ENCODE peak calls at places on chromosomes 2 and 18, in six cellular contexts. C is HCT116, M is GM23248, S is neural progenitor cell, H is hepatocyte, A is GM23338. E is an unnamed sample. For H3K79me2, the result is how much of the 10 kb centered on the place peaks cover.

GRCh38 chr2:102114290-102114721 is 28.2 kb upstream of the IL1R1 start:
- DNase-seq in C (no peak), A (no peak), M (no peak), S (no peak), H (no peak), E (no peak)

GRCh38 chr2:238162171-238162515 is 3.4 kb downstream of the ERFE start:
- DNase-seq in S (no peak), H (no peak), C (no peak), A (no peak), M (no peak), E (no peak)

GRCh38 chr2:150716186-150716585 is 228.7 kb upstream of the RND3 start:
- DNase-seq in S (no peak), M (peak), H (no peak), C (no peak), A (no peak), E (no peak)

GRCh38 chr2:178413472-178414265 is 37.3 kb downstream of the PRKRA start:
- DNase-seq in A (peak), H (peak), C (peak), M (peak), S (peak), E (peak)

GRCh38 chr18:68262697-68263293 is 452.1 kb downstream of the TMX3 start:
- DNase-seq in A (no peak), M (peak), H (no peak), S (no peak), C (no peak), E (no peak)

GRCh38 chr18:2513616-2514015 is 57.7 kb downstream of the METTL4 start:
- DNase-seq in S (no peak), C (no peak), H (no peak), M (no peak), A (no peak), E (no peak)

GRCh38 chr2:241833101-241833937 is 24.3 kb downstream of the NEU4 start:
- DNase-seq in S (no peak), C (no peak), H (no peak), M (peak), A (no peak), E (no peak)

GRCh38 chr2:202072226-202072625 is 829 bp upstream of the KIAA2012 start:
- DNase-seq in A (peak), S (peak), C (no peak), H (no peak), M (no peak), E (no peak)

GRCh38 chr2:28160986-28161425 is 231.7 kb upstream of the FOSL2 start:
- DNase-seq in A (peak), S (no peak), H (no peak), C (no peak), M (peak), E (no peak)

DNA sequence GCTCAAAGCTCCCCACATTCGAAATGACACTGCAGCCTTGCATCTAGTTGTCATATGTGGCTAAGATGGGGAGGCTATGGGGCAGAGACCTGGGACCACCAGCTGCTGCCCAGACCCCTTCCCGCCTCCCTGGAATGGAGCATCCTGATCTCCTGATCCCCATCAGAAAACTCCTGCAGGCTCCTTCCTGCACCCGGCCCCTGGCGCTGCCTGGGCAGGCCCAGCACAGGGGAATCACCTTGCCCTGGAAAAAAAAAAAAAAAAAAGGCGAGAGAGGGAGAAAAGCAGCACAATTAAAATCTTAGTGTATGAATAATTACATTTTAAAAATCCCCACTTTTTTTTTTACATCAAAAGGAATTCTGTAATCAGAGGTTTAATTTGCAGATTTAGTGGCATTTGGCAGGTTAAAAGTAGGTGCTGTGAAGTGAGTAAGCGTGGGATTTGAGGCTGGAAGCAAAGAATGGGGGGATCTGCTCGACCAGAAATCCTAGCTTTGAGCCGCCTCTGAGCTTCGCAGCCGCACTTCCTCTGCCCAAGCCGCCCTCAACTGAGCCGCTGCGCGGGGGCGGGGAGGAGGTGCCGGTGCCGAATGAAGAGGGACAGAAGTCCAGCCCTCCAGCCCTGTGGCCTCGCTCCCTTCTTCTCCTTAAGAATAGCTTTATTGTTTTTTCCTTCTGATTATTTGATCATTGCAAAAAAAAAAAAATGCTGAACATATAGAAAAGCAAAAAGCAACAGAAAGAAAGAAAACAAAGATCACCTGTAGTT is 30.0 kb downstream of the THNSL2 start:
- DNase-seq in S (peak), M (peak), A (peak), H (peak), C (no peak), E (no peak)
- TF ChIP-seq EZH2 in S (no peak), M (no peak), A (no peak), H (no peak), C (no peak), E (no peak)

GRCh38 chr2:19474128-19474527 is 115.7 kb upstream of the OSR1 start:
- DNase-seq in A (no peak), M (peak), H (peak), C (no peak), S (no peak), E (peak)
- TF ChIP-seq EZH2phosphoT487 in A (no peak), M (no peak), H (no peak), C (no peak), S (no peak), E (no peak)

GRCh38 chr2:25851740-25852503 is 26.4 kb downstream of the ASXL2 start:
- DNase-seq in M (peak), H (peak), C (peak), S (peak), A (peak), E (peak)
- H3K79me2 ChIP-seq in M (half or more), H (half or more), C (half or more), S (half or more), A (half or more), E (half or more)

DNA sequence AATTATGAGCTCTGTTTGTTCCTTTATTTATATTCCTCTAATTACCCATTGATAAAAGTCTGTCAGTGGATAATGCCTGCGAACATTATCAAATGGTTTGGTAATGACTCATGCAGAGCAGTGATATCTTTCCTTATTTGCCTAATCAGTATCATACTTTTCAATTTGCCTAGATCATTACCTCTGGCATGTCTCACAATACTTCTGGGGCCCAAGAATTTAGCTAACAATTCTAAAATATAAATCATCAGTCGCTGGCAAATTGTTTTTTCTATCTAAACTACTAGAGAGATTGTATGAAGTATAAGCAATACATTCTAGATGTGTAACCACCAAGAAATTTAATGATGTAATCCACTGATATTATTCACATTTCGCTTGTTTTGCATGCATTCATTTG is 191.1 kb upstream of the CDH19 start:
- DNase-seq in S (no peak), C (no peak), M (no peak), A (no peak), H (no peak), E (no peak)
- TF ChIP-seq EZH2 in S (no peak), C (no peak), M (no peak), A (no peak), H (no peak), E (no peak)

GRCh38 chr2:129050116-129050515 is 731.4 kb upstream of the HS6ST1 start:
- DNase-seq in A (no peak), C (no peak), H (no peak), S (peak), M (no peak), E (peak)
- TF ChIP-seq EZH2phosphoT487 in A (no peak), C (no peak), H (no peak), S (no peak), M (no peak), E (no peak)

DNA sequence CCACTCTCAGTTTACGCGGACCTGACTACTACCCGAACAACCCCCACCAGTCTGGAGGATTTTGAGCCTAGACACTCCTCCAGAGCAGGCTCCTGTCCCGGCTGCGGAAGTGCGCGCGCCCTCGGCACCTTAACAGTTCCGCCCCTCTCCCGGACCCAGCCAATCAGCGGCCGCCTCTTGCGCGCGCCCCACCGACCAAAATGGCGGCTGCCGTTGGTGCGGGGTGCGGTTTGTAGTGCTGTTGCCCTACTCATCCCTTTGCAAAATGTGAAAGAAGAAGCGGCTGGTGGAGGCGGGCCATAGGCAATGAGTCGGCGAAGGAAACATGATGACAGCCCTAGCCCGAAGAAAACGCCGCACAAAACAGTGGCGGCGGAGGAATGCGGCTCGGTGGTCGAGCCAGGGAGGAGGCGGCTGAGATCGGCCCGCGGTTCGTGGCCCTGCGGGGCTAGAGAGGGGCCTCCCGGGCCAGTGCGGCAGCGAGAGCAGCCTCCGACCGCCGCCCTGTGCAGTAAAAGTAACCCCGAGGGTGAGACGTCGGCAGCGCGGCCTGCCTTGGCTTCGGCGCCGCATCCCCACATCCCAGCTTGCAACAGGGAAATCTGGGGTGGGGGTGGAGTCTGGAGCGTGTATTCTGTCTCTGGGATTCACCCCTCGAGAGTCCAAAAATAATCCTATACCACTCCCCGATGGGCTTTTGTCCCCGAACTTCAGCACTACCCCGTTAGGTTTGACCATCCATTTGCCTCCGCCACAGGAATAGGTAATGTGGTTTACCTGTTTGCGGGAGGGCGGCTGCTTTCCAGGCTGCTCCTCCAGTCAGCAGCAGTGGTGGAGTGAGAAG is at the start of gene ETAA1:
- DNase-seq in C (peak), M (peak), S (peak), H (peak), A (peak), E (peak)
- H3K79me2 ChIP-seq in C (under half), M (under half), S (under half), H (under half), A (under half), E (under half)

GRCh38 chr2:44944102-44944951 is 2.8 kb downstream of the SIX3 start:
- DNase-seq in A (peak), M (peak), C (no peak), S (peak), H (no peak), E (no peak)
- TF ChIP-seq EZH2 in A (peak), M (peak), C (no peak), S (peak), H (peak), E (no peak)

E was measured in MM.1S.